ENCODE peak calls at places on chromosomes 7 and 10, in four cellular contexts. H is HepG2, X is GM12878, Y is H1. E is an unnamed sample. For H3K4me1, the result is how much of the 10 kb centered on the place peaks cover.

GRCh38 chr7:35993113-35993512 is 159.9 kb upstream of the EEPD1 start:
- DNase-seq in H (no peak), X (no peak), Y (no peak), E (no peak)

GRCh38 chr7:123533929-123534382 is 439 bp downstream of the IQUB start:
- DNase-seq in H (no peak), X (no peak), Y (no peak), E (no peak)

GRCh38 chr7:100607111-100607510 is 4.9 kb downstream of the PCOLCE start:
- DNase-seq in H (no peak), X (no peak), Y (no peak), E (no peak)

GRCh38 chr10:34526186-34526585 is 288.9 kb downstream of the PARD3 start:
- DNase-seq in H (no peak), X (no peak), Y (no peak), E (no peak)

GRCh38 chr10:95183451-95184230 is 10.4 kb upstream of the ACSM6 start:
- DNase-seq in H (no peak), X (peak), Y (peak), E (peak)

GRCh38 chr10:18397886-18398285 is 253.5 kb downstream of the NSUN6 start:
- DNase-seq in H (no peak), X (no peak), Y (no peak), E (no peak)

GRCh38 chr10:129956902-129957673 is 7.0 kb downstream of the EBF3 start:
- DNase-seq in H (no peak), X (no peak), Y (no peak), E (no peak)

GRCh38 chr10:23342213-23342884 is 2.2 kb downstream of the C10orf67 start:
- DNase-seq in H (no peak), X (no peak), Y (no peak), E (no peak)

GRCh38 chr10:61731638-61732037 is 68.9 kb downstream of the CABCOCO1 start:
- DNase-seq in H (no peak), X (no peak), Y (no peak), E (no peak)

GRCh38 chr7:55028011-55028410 is 9.2 kb downstream of the EGFR start:
- DNase-seq in H (no peak), X (no peak), Y (no peak), E (no peak)

GRCh38 chr10:95297402-95297801 is 6.6 kb upstream of the PDLIM1 start:
- DNase-seq in H (no peak), X (no peak), Y (no peak), E (no peak)

GRCh38 chr7:116193329-116194087 is 16.8 kb upstream of the TES start:
- DNase-seq in H (no peak), X (no peak), Y (no peak), E (no peak)

GRCh38 chr7:108000875-108001758 is 1.8 kb downstream of the LAMB1 start:
- DNase-seq in H (no peak), X (no peak), Y (peak), E (peak)

GRCh38 chr7:69199048-69199447 is 399.2 kb upstream of the AUTS2 start:
- DNase-seq in H (no peak), X (no peak), Y (no peak), E (no peak)

GRCh38 chr10:3481000-3481335 is 304.0 kb downstream of the KLF6 start:
- DNase-seq in H (no peak), X (no peak), Y (no peak), E (no peak)
- TF ChIP-seq TCF12 in H (no peak), X (no peak), Y (no peak), E (no peak)

DNA sequence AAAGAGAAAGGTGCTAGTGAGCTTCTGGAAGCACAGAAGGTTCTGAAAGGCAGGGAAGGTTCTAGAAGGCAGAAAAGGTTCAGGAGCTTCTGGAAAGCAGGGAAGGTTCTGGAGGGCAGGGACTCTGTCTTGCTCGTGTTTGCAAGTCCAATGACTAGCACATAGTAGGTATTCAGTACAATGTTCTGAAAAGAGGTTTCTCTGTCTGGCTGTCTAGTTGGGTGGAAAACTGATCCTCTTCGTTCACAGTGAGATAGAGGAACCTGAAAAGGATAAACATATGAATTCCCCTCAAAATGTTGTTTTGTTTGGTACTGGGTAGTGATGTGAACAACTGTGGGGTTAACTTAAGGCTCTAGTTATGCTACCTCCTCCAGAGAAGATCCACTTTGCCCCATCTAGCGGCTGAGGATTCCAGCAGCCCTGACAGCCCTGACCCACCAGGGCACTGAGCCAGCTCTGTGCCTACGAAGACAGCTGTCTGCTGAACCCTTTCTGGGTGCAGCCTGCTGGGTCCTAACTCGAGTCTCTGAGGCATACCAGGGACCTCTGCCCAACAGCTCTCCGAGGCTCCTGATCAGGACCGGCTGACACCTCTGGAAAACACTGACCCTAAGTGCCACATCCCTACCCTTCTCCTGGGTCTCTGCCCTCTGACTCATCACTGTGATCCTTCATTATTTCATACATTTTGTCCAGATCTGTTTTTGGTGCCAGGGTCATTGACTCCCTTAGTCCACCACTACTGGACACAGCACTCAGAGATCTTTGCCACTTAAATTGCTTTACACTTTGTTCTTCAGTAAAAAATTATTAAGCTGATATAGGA is 15.4 kb downstream of the PTPRN2 start:
- DNase-seq in H (peak), X (no peak), Y (no peak), E (peak)
- TF ChIP-seq USF2 in H (no peak), X (no peak), Y (no peak), E (no peak)

GRCh38 chr7:137956591-137956990 is 45.3 kb downstream of the CREB3L2 start:
- DNase-seq in H (no peak), X (no peak), Y (no peak), E (no peak)
- H3K4me1 ChIP-seq in H (half or more), X (under half), Y (under half), E (under half)

GRCh38 chr7:155344618-155345433 is 47.1 kb downstream of the INSIG1 start:
- DNase-seq in H (peak), X (no peak), Y (peak), E (peak)

GRCh38 chr7:155344270-155344617 is 46.6 kb downstream of the INSIG1 start:
- DNase-seq in H (no peak), X (no peak), Y (no peak), E (no peak)

GRCh38 chr7:155343150-155343549 is 45.5 kb downstream of the INSIG1 start:
- DNase-seq in H (no peak), X (no peak), Y (no peak), E (no peak)

GRCh38 chr7:155342313-155342712 is 44.6 kb downstream of the INSIG1 start:
- DNase-seq in H (no peak), X (no peak), Y (no peak), E (no peak)

GRCh38 chr7:155343661-155344121 is 46.0 kb downstream of the INSIG1 start:
- DNase-seq in H (no peak), X (no peak), Y (no peak), E (no peak)
- TF ChIP-seq TCF12 in H (no peak), X (no peak), Y (no peak), E (no peak)

GRCh38 chr7:120838281-120838682 is 19.7 kb downstream of the TSPAN12 start:
- DNase-seq in H (no peak), X (peak), Y (no peak), E (no peak)

GRCh38 chr7:120837599-120837998 is 20.3 kb downstream of the TSPAN12 start:
- DNase-seq in H (no peak), X (peak), Y (no peak), E (no peak)

GRCh38 chr7:120841608-120842007 is 16.3 kb downstream of the TSPAN12 start:
- DNase-seq in H (no peak), X (no peak), Y (no peak), E (no peak)

GRCh38 chr7:120842131-120842621 is 15.8 kb downstream of the TSPAN12 start:
- DNase-seq in H (peak), X (no peak), Y (no peak), E (no peak)

GRCh38 chr7:120843121-120843520 is 14.8 kb downstream of the TSPAN12 start:
- DNase-seq in H (no peak), X (no peak), Y (no peak), E (no peak)
- TF ChIP-seq USF2 in H (no peak), X (no peak), Y (no peak), E (no peak)

GRCh38 chr10:103396789-103397087 is 312 bp downstream of the PDCD11 start:
- DNase-seq in H (no peak), X (no peak), Y (no peak), E (no peak)

GRCh38 chr10:103394180-103394579 is 2.1 kb downstream of the ATP5MK start:
- DNase-seq in H (no peak), X (no peak), Y (no peak), E (no peak)

GRCh38 chr10:103396067-103396788 is at the start of the genes ATP5MK and PDCD11:
- DNase-seq in H (peak), X (peak), Y (peak), E (peak)

GRCh38 chr10:103397191-103397825 is 882 bp downstream of the PDCD11 start:
- DNase-seq in H (no peak), X (no peak), Y (no peak), E (no peak)

DNA sequence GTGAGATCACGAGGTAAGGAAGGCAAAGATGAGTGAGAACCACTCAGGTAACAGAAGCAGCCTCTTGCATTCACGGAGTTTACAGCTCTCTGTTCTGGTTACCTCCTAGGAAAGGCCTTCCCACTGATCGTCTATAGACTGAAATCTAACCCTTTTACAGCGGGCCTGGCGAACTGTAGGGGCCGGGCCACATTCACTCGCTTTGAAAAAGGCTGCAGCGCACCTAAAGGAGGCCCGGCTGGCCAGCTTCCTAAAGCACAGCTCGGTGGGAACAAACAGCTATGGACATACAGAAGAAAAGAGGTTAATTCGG is 565 bp downstream of the ATP5MK start:
- DNase-seq in H (no peak), X (no peak), Y (no peak), E (no peak)
- H3K4me1 ChIP-seq in H (under half), X (under half), Y (under half), E (under half)

GRCh38 chr10:43737003-43737402 is 88.3 kb upstream of the ZNF32 start:
- DNase-seq in H (no peak), X (no peak), Y (no peak), E (peak)
- TF ChIP-seq TCF12 in H (no peak), X (no peak), Y (no peak), E (no peak)

GRCh38 chr7:114879554-114879953 is 42.3 kb upstream of the MDFIC start:
- DNase-seq in H (no peak), X (no peak), Y (no peak), E (no peak)
- TF ChIP-seq USF2 in H (no peak), X (no peak), Y (no peak), E (no peak)

E was measured in SK-N-SH.